ENCODE peak calls at places on chromosomes 12 and 14, in ten cellular contexts. A, X, I, E, O, V, B, U, Z and H are unnamed samples.
A peak's percentile ranks its signal among the peaks of the same experiment; 100 is the strongest.

GRCh38 chr12:89901319-89901718 is 192.7 kb upstream of the ATP2B1 start:
- DNase-seq in A (no peak), X (no peak), I (no peak), E (no peak), O (no peak), V (peak; percentile 33), B (no peak), U (no peak), Z (no peak), H (no peak)

GRCh38 chr12:120719496-120720233 is 6.0 kb upstream of the ACADS start:
- DNase-seq in A (no peak), X (no peak), I (no peak), E (no peak), O (no peak), V (no peak), B (no peak), U (no peak), Z (no peak), H (no peak)

GRCh38 chr12:52522346-52523011 is 2.3 kb upstream of the KRT5 start:
- DNase-seq in A (no peak), X (no peak), I (no peak), E (no peak), O (no peak), V (no peak), B (no peak), U (peak; percentile 10), Z (no peak), H (no peak)

GRCh38 chr12:7782055-7782454 is 7.1 kb upstream of the NANOG start:
- DNase-seq in A (no peak), X (no peak), I (no peak), E (no peak), O (no peak), V (no peak), B (no peak), U (no peak), Z (no peak), H (no peak)

GRCh38 chr12:46187023-46187422 is 81.8 kb downstream of the SLC38A1 start:
- DNase-seq in A (no peak), X (no peak), I (no peak), E (no peak), O (peak; percentile 32), V (no peak), B (no peak), U (peak; percentile 88), Z (peak; percentile 52), H (peak; percentile 63)

GRCh38 chr12:23001487-23001886 is 376.5 kb downstream of the ETNK1 start:
- DNase-seq in A (no peak), X (no peak), I (no peak), E (no peak), O (no peak), V (no peak), B (no peak), U (no peak), Z (no peak), H (no peak)

GRCh38 chr12:132686831-132687210 is 321 bp downstream of the POLE start:
- DNase-seq in A (peak; percentile 24), X (no peak), I (no peak), E (no peak), O (no peak), V (no peak), B (no peak), U (no peak), Z (no peak), H (peak; percentile 49)

GRCh38 chr12:27511031-27511722 is 12.8 kb upstream of the PPFIBP1 start:
- DNase-seq in A (no peak), X (no peak), I (no peak), E (no peak), O (no peak), V (no peak), B (no peak), U (peak; percentile 58), Z (no peak), H (no peak)

GRCh38 chr12:117486840-117487659 is 125.6 kb upstream of the NOS1 start:
- DNase-seq in A (no peak), X (no peak), I (no peak), E (no peak), O (peak; percentile 92), V (no peak), B (no peak), U (no peak), Z (no peak), H (peak; percentile 93)

GRCh38 chr12:26651566-26652188 is 181.3 kb downstream of the ITPR2 start:
- DNase-seq in A (peak; percentile 68), X (peak; percentile 41), I (no peak), E (peak; percentile 37), O (peak; percentile 78), V (peak; percentile 58), B (peak; percentile 32), U (peak; percentile 90), Z (peak; percentile 49), H (peak; percentile 86)

GRCh38 chr12:76489737-76490136 is 69.8 kb downstream of the OSBPL8 start:
- DNase-seq in A (no peak), X (no peak), I (no peak), E (no peak), O (no peak), V (no peak), B (no peak), U (peak; percentile 46), Z (no peak), H (no peak)

GRCh38 chr12:63845726-63846125 is 1.2 kb downstream of the SRGAP1 start:
- DNase-seq in A (peak; percentile 39), X (no peak), I (no peak), E (no peak), O (peak; percentile 29), V (peak; percentile 13), B (no peak), U (peak; percentile 64), Z (no peak), H (peak; percentile 57)

GRCh38 chr12:65937181-65937641 is 112.9 kb downstream of the HMGA2 start:
- DNase-seq in A (no peak), X (no peak), I (no peak), E (no peak), O (peak; percentile 47), V (no peak), B (no peak), U (peak; percentile 54), Z (no peak), H (peak; percentile 31)

GRCh38 chr12:124872068-124872719 is 8.5 kb upstream of the SCARB1 start:
- DNase-seq in A (no peak), X (no peak), I (no peak), E (no peak), O (no peak), V (no peak), B (no peak), U (no peak), Z (no peak), H (no peak)

GRCh38 chr12:97182719-97183118 is 275.7 kb downstream of the NEDD1 start:
- DNase-seq in A (no peak), X (no peak), I (no peak), E (no peak), O (no peak), V (no peak), B (no peak), U (no peak), Z (no peak), H (no peak)

GRCh38 chr12:126617312-126617711 is 1552.1 kb downstream of the AACS start:
- DNase-seq in A (no peak), X (no peak), I (no peak), E (no peak), O (peak; percentile 2), V (no peak), B (peak; percentile 7), U (no peak), Z (no peak), H (no peak)

GRCh38 chr12:122880668-122881067 is 15.3 kb downstream of the VPS37B start:
- DNase-seq in A (no peak), X (no peak), I (no peak), E (no peak), O (peak; percentile 48), V (no peak), B (no peak), U (peak; percentile 71), Z (no peak), H (peak; percentile 63)

GRCh38 chr14:83470466-83470865 is 1936.8 kb upstream of the SEL1L start:
- DNase-seq in A (no peak), X (no peak), I (no peak), E (no peak), O (no peak), V (no peak), B (no peak), U (no peak), Z (no peak), H (no peak)

GRCh38 chr12:132726386-132726785 is 15.7 kb downstream of the PGAM5 start:
- DNase-seq in A (no peak), X (no peak), I (no peak), E (no peak), O (no peak), V (no peak), B (no peak), U (no peak), Z (no peak), H (no peak)

GRCh38 chr12:69987453-69988102 is 162.6 kb downstream of the MYRFL start:
- DNase-seq in A (no peak), X (no peak), I (no peak), E (no peak), O (peak; percentile 64), V (peak; percentile 13), B (no peak), U (peak; percentile 90), Z (peak; percentile 44), H (peak; percentile 88)

GRCh38 chr12:58607805-58608204 is 312.5 kb downstream of the LRIG3 start:
- DNase-seq in A (no peak), X (no peak), I (no peak), E (no peak), O (no peak), V (no peak), B (no peak), U (no peak), Z (no peak), H (no peak)

GRCh38 chr12:130859128-130859527 is 12.7 kb upstream of the RAN start:
- DNase-seq in A (no peak), X (no peak), I (no peak), E (no peak), O (no peak), V (no peak), B (no peak), U (no peak), Z (no peak), H (no peak)

GRCh38 chr14:104925941-104926609 is 1.4 kb downstream of the PLD4 start:
- DNase-seq in A (no peak), X (no peak), I (no peak), E (no peak), O (no peak), V (no peak), B (peak; percentile 6), U (peak; percentile 46), Z (no peak), H (no peak)

GRCh38 chr12:4153343-4153892 is 120.1 kb upstream of the CCND2 start:
- DNase-seq in A (no peak), X (peak; percentile 25), I (peak; percentile 50), E (peak; percentile 78), O (no peak), V (no peak), B (peak; percentile 45), U (no peak), Z (no peak), H (no peak)

GRCh38 chr12:130967631-130968030 is 13.9 kb downstream of the ADGRD1 start:
- DNase-seq in A (no peak), X (no peak), I (no peak), E (no peak), O (no peak), V (no peak), B (no peak), U (no peak), Z (no peak), H (no peak)

GRCh38 chr14:38199768-38200167 is 7.9 kb upstream of the SSTR1 start:
- DNase-seq in A (no peak), X (no peak), I (no peak), E (no peak), O (no peak), V (no peak), B (no peak), U (no peak), Z (no peak), H (no peak)

GRCh38 chr14:71130491-71131179 is 223.4 kb downstream of the PCNX1 start:
- DNase-seq in A (no peak), X (no peak), I (no peak), E (no peak), O (peak; percentile 64), V (no peak), B (no peak), U (peak; percentile 68), Z (peak; percentile 10), H (peak; percentile 10)

GRCh38 chr12:41566703-41567102 is 378.6 kb downstream of the PDZRN4 start:
- DNase-seq in A (no peak), X (no peak), I (no peak), E (no peak), O (no peak), V (no peak), B (no peak), U (no peak), Z (no peak), H (no peak)